ENCODE peak calls at places on chromosomes 3 and 15, in six cellular contexts. D is lower lobe of right lung; G is adrenal gland; L is esophagus muscularis mucosa; U is natural killer cell; X is CD8-positive, alpha-beta T cell. T is an unnamed sample.

GRCh38 chr3:25428003-25428861 is at the start of gene RARB:
- DNase-seq in D (peak), G (peak), L (peak), U (peak), X (no peak), T (no peak)

GRCh38 chr3:24538891-24539290 is 44.2 kb upstream of the THRB start:
- DNase-seq in D (no peak), G (no peak), L (no peak), U (no peak), X (no peak), T (no peak)

GRCh38 chr3:182760576-182761164 is 32.6 kb upstream of the ATP11B start:
- DNase-seq in D (no peak), G (no peak), L (no peak), U (no peak), X (no peak), T (no peak)

GRCh38 chr3:181292984-181293383 is 303.4 kb upstream of the DNAJC19 start:
- DNase-seq in D (no peak), G (no peak), L (no peak), U (no peak), X (no peak), T (no peak)

GRCh38 chr3:121660356-121661171 is at the start of gene HCLS1:
- DNase-seq in D (peak), G (peak), L (no peak), U (peak), X (peak), T (peak)

GRCh38 chr3:45475145-45475544 is 86.8 kb downstream of the LARS2 start:
- DNase-seq in D (no peak), G (no peak), L (peak), U (no peak), X (no peak), T (no peak)

GRCh38 chr3:5038243-5038642 is 59.0 kb downstream of the BHLHE40 start:
- DNase-seq in D (no peak), G (no peak), L (no peak), U (no peak), X (no peak), T (no peak)

GRCh38 chr15:66836476-66837030 is 134.5 kb downstream of the SMAD6 start:
- DNase-seq in D (peak), G (no peak), L (no peak), U (no peak), X (no peak), T (no peak)

GRCh38 chr3:36447063-36447462 is 66.8 kb downstream of the STAC start:
- DNase-seq in D (no peak), G (no peak), L (no peak), U (no peak), X (no peak), T (no peak)

GRCh38 chr3:46059432-46059831 is 32.1 kb upstream of the XCR1 start:
- DNase-seq in D (no peak), G (no peak), L (no peak), U (no peak), X (no peak), T (peak)

GRCh38 chr3:133377396-133377795 is 22.5 kb upstream of the BFSP2 start:
- DNase-seq in D (no peak), G (no peak), L (no peak), U (no peak), X (no peak), T (no peak)

GRCh38 chr15:37008205-37008604 is 92.1 kb downstream of the MEIS2 start:
- DNase-seq in D (no peak), G (no peak), L (no peak), U (no peak), X (no peak), T (no peak)

GRCh38 chr3:11373235-11373634 is 101.0 kb downstream of the ATG7 start:
- DNase-seq in D (no peak), G (no peak), L (no peak), U (no peak), X (no peak), T (no peak)

GRCh38 chr3:48929358-48930035 is 10.9 kb downstream of the ARIH2 start:
- DNase-seq in D (no peak), G (no peak), L (no peak), U (no peak), X (no peak), T (no peak)

GRCh38 chr15:40323953-40324937 is 753 bp downstream of the INAFM2 start:
- DNase-seq in D (peak), G (no peak), L (no peak), U (no peak), X (peak), T (no peak)

GRCh38 chr15:60400957-60401356 is 3.2 kb upstream of the ANXA2 start:
- DNase-seq in D (no peak), G (no peak), L (no peak), U (no peak), X (no peak), T (no peak)

GRCh38 chr15:93007994-93008393 is 81.0 kb downstream of the RGMA start:
- DNase-seq in D (no peak), G (no peak), L (no peak), U (no peak), X (no peak), T (no peak)

GRCh38 chr3:123755085-123755484 is 129.0 kb downstream of the MYLK start:
- DNase-seq in D (peak), G (no peak), L (peak), U (no peak), X (no peak), T (no peak)

GRCh38 chr3:191261304-191261638 is 62.2 kb downstream of the OSTN start:
- DNase-seq in D (no peak), G (no peak), L (no peak), U (no peak), X (no peak), T (no peak)

GRCh38 chr3:12155833-12156232 is 2.9 kb downstream of the TIMP4 start:
- DNase-seq in D (no peak), G (peak), L (no peak), U (no peak), X (no peak), T (no peak)

GRCh38 chr3:117622130-117622841 is 912.7 kb downstream of the TUSC7 start:
- DNase-seq in D (no peak), G (no peak), L (no peak), U (no peak), X (no peak), T (no peak)

GRCh38 chr3:42490243-42490642 is 12.2 kb upstream of the VIPR1 start:
- DNase-seq in D (peak), G (peak), L (peak), U (no peak), X (no peak), T (peak)

GRCh38 chr3:134315286-134316106 is 58.8 kb downstream of the AMOTL2 start:
- DNase-seq in D (no peak), G (no peak), L (no peak), U (no peak), X (no peak), T (no peak)

GRCh38 chr3:30658328-30659052 is 52.1 kb downstream of the TGFBR2 start:
- DNase-seq in D (no peak), G (no peak), L (no peak), U (no peak), X (peak), T (peak)

GRCh38 chr15:38127306-38127731 is 125.3 kb upstream of the SPRED1 start:
- DNase-seq in D (no peak), G (no peak), L (no peak), U (no peak), X (no peak), T (no peak)

GRCh38 chr3:3578723-3579122 is 220.5 kb upstream of the LRRN1 start:
- DNase-seq in D (no peak), G (no peak), L (no peak), U (peak), X (no peak), T (no peak)

GRCh38 chr15:69999392-70000085 is 98.2 kb downstream of the TLE3 start:
- DNase-seq in D (no peak), G (no peak), L (no peak), U (no peak), X (no peak), T (peak)

GRCh38 chr3:37163262-37164020 is 10.9 kb downstream of the LRRFIP2 start:
- DNase-seq in D (no peak), G (no peak), L (no peak), U (no peak), X (no peak), T (no peak)

GRCh38 chr15:87201986-87202385 is 1054.6 kb downstream of the NTRK3 start:
- DNase-seq in D (no peak), G (no peak), L (peak), U (no peak), X (no peak), T (no peak)

GRCh38 chr3:187889601-187890404 is 144.5 kb upstream of the BCL6 start:
- DNase-seq in D (no peak), G (peak), L (peak), U (no peak), X (no peak), T (no peak)

GRCh38 chr3:141273700-141274410 is 42.2 kb downstream of the PXYLP1 start:
- DNase-seq in D (no peak), G (no peak), L (no peak), U (no peak), X (no peak), T (no peak)

DNA sequence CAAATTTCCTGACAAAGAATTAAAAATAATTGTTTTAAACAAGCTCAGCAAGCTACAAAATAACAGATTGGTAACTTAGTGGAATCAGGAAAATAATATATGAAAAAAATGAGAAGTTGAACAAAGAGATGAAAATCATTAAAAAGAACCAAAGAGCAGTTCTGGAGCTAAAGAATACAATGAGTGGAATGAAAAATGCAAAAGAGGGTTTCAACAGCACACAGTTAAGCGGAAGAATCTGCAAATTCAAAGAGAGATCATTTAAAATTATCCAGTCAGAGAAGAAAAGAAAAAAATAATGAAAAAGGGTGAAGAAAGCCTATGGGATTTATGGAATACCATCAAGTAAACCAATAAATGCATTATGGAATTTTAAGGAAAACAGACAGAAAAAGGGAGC is 6.2 kb upstream of the GABRR3 start:
- DNase-seq in D (no peak), G (no peak), L (no peak), U (no peak), X (no peak), T (no peak)
- TF ChIP-seq CTCF in D (no peak), G (no peak), L (no peak), U (no peak), X (no peak), T (no peak)

DNA sequence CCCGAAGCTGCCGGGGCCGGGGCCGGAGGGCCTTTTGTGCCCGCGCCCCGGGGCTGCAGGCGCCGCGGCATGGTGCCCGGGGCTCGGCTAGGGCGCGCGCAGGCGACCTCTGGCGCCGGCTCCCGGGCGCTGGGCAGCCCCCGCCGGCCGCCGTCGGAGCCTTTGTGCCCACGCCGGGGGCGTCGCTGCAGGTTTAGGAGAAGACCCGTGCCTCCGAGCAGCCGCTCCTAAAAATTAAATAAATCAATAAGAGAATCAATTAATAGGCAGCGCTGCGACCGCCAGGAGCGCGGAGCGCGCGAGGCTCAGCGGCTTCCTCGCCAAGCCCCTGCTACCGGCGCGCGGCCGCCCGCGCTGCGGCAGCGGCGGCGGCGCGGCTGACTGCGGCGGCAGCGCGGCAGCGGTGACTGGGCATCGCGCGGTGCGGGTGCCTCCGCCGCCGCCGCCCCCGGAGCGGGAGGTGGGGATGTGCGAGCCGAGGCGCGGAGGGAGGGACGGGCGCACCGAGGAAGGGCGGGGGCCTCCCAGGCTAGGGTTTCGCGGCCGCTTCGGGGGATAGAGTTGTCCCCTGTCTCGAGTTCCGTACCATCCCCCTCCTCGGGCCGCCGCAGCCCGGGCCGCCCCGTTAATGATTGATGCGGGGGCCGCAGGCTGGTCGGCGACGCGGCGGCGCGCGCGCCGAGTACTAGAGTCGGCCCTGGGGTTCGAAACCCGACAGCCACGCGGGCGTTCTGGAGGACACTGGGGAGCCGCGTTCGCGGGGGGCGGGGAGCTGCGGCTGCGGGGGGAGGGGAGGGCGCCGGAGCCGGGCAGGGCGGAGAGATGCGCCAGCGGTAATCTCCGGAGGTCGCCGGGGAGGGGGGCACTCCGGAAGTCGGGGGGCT is at the start of gene PAQR9:
- DNase-seq in D (no peak), G (peak), L (no peak), U (no peak), X (no peak), T (no peak)
- TF ChIP-seq CTCF in D (no peak), G (no peak), L (no peak), U (no peak), X (no peak), T (no peak)

GRCh38 chr15:100131321-100132224 is 210.2 kb downstream of the ADAMTS17 start:
- DNase-seq in D (peak), G (peak), L (no peak), U (no peak), X (no peak), T (no peak)
- TF ChIP-seq CTCF in D (peak), G (peak), L (peak), U (no peak), X (no peak), T (no peak)

GRCh38 chr15:31892513-31892912 is 137.8 kb upstream of the CHRNA7 start:
- DNase-seq in D (no peak), G (no peak), L (no peak), U (no peak), X (no peak), T (no peak)

GRCh38 chr15:31887246-31887645 is 143.1 kb upstream of the CHRNA7 start:
- DNase-seq in D (no peak), G (no peak), L (no peak), U (no peak), X (no peak), T (no peak)
- TF ChIP-seq CTCF in D (no peak), G (no peak), L (no peak), U (no peak), X (no peak), T (no peak)

GRCh38 chr3:14371573-14372474 is 30.6 kb upstream of the SLC6A6 start:
- DNase-seq in D (peak), G (peak), L (no peak), U (peak), X (no peak), T (peak)

GRCh38 chr3:14368885-14369284 is 33.5 kb upstream of the SLC6A6 start:
- DNase-seq in D (no peak), G (no peak), L (no peak), U (no peak), X (no peak), T (no peak)

GRCh38 chr3:14370719-14371572 is 31.5 kb upstream of the SLC6A6 start:
- DNase-seq in D (no peak), G (no peak), L (no peak), U (no peak), X (no peak), T (no peak)

GRCh38 chr3:14368146-14368545 is 34.3 kb upstream of the SLC6A6 start:
- DNase-seq in D (no peak), G (no peak), L (no peak), U (no peak), X (no peak), T (no peak)

GRCh38 chr3:14369675-14370669 is 32.4 kb upstream of the SLC6A6 start:
- DNase-seq in D (peak), G (no peak), L (no peak), U (no peak), X (no peak), T (no peak)
- TF ChIP-seq CTCF in D (peak), G (no peak), L (no peak), U (no peak), X (no peak), T (no peak)

T was measured in CD14-positive monocyte.